ENCODE peak calls at places on chromosome X, in five cellular contexts. I, J, Z, T and Q are unnamed samples.

GRCh38 chrX:148381603-148382002 is 118.8 kb upstream of the AFF2 start:
- DNase-seq in I (no peak), J (no peak), Z (no peak), T (no peak), Q (no peak)

GRCh38 chrX:103376979-103377324 is 614 bp downstream of the BEX3 start:
- DNase-seq in I (peak; percentile 8), J (peak; percentile 37), Z (no peak), T (no peak), Q (no peak)

GRCh38 chrX:154096140-154097002 is 1.1 kb downstream of the MECP2 start:
- DNase-seq in I (no peak), J (no peak), Z (no peak), T (no peak), Q (no peak)

GRCh38 chrX:10566726-10567097 is 53.7 kb downstream of the MID1 start:
- DNase-seq in I (no peak), J (no peak), Z (no peak), T (no peak), Q (no peak)

GRCh38 chrX:40156472-40157227 is 58.9 kb upstream of the BCOR start:
- DNase-seq in I (no peak), J (no peak), Z (no peak), T (no peak), Q (no peak)

GRCh38 chrX:109774706-109775105 is 41.6 kb upstream of the ACSL4 start:
- DNase-seq in I (no peak), J (peak; percentile 82), Z (no peak), T (no peak), Q (no peak)

GRCh38 chrX:13899607-13900006 is 82.7 kb upstream of the GPM6B start:
- DNase-seq in I (peak; percentile 23), J (peak; percentile 72), Z (no peak), T (no peak), Q (no peak)

GRCh38 chrX:103726477-103726876 is 15.8 kb downstream of the TMEM31 start:
- DNase-seq in I (no peak), J (no peak), Z (no peak), T (no peak), Q (no peak)

GRCh38 chrX:108198420-108198819 is 106.8 kb downstream of the ATG4A start:
- DNase-seq in I (no peak), J (peak; percentile 78), Z (no peak), T (no peak), Q (no peak)

GRCh38 chrX:9163153-9163790 is 129.3 kb upstream of the FAM9B start:
- DNase-seq in I (peak; percentile 12), J (peak; percentile 30), Z (no peak), T (no peak), Q (no peak)